ENCODE peak calls at places on chromosomes 3 and 15, in four cellular contexts. S is HepG2, F is K562, W is GM12878. P is an unnamed sample.

GRCh38 chr3:24272408-24272807 is 222.2 kb downstream of the THRB start:
- DNase-seq in S (no peak), F (no peak), W (no peak), P (no peak)

GRCh38 chr3:25944328-25944727 is 154.4 kb downstream of the OXSM start:
- DNase-seq in S (no peak), F (no peak), W (no peak), P (no peak)

GRCh38 chr3:197686899-197687298 is 49.8 kb downstream of the RUBCN start:
- DNase-seq in S (no peak), F (no peak), W (no peak), P (no peak)

GRCh38 chr15:100559330-100559729 is 30.6 kb upstream of the CERS3 start:
- DNase-seq in S (peak), F (no peak), W (no peak), P (peak)

GRCh38 chr3:181782306-181782924 is 70.7 kb downstream of the SOX2 start:
- DNase-seq in S (no peak), F (peak), W (no peak), P (peak)

GRCh38 chr15:33013827-33014445 is 180.6 kb downstream of the FMN1 start:
- DNase-seq in S (no peak), F (no peak), W (no peak), P (peak)

GRCh38 chr3:195060531-195061385 is 210.2 kb downstream of the XXYLT1 start:
- DNase-seq in S (no peak), F (no peak), W (no peak), P (no peak)

GRCh38 chr15:87369269-87369668 is 887.3 kb downstream of the NTRK3 start:
- DNase-seq in S (no peak), F (no peak), W (no peak), P (no peak)

GRCh38 chr3:99175276-99175801 is 273.8 kb upstream of the DCBLD2 start:
- DNase-seq in S (no peak), F (no peak), W (no peak), P (no peak)

GRCh38 chr15:76340198-76340801 is 3.7 kb downstream of the ISL2 start:
- DNase-seq in S (no peak), F (no peak), W (no peak), P (no peak)

GRCh38 chr15:38994310-38994709 is 429.7 kb upstream of the RASGRP1 start:
- DNase-seq in S (peak), F (no peak), W (no peak), P (no peak)

GRCh38 chr15:43246261-43246764 is 20.4 kb downstream of the TGM5 start:
- DNase-seq in S (no peak), F (no peak), W (no peak), P (no peak)

GRCh38 chr3:161008086-161008485 is 97.1 kb downstream of the B3GALNT1 start:
- DNase-seq in S (no peak), F (no peak), W (no peak), P (no peak)

GRCh38 chr3:73291541-73291940 is 230.1 kb downstream of the EBLN2 start:
- DNase-seq in S (no peak), F (no peak), W (no peak), P (no peak)

GRCh38 chr15:66783327-66784124 is 81.5 kb downstream of the SMAD6 start:
- DNase-seq in S (no peak), F (no peak), W (no peak), P (no peak)

GRCh38 chr15:61571026-61571425 is 341.9 kb upstream of the RORA start:
- DNase-seq in S (no peak), F (no peak), W (no peak), P (no peak)

GRCh38 chr15:38207591-38207990 is 45.0 kb upstream of the SPRED1 start:
- DNase-seq in S (no peak), F (no peak), W (no peak), P (no peak)

GRCh38 chr3:67642734-67643133 is 11.7 kb downstream of the SUCLG2 start:
- DNase-seq in S (no peak), F (no peak), W (no peak), P (no peak)

GRCh38 chr3:112634786-112635541 is 6.0 kb downstream of the CCDC80 start:
- DNase-seq in S (no peak), F (no peak), W (no peak), P (no peak)

GRCh38 chr3:138092023-138092422 is 23.4 kb downstream of the DZIP1L start:
- DNase-seq in S (no peak), F (no peak), W (no peak), P (no peak)

GRCh38 chr3:129552287-129553050 is 9.5 kb downstream of the H1-8 start:
- DNase-seq in S (no peak), F (no peak), W (no peak), P (no peak)

GRCh38 chr3:123949606-123950005 is 11.4 kb downstream of the CCDC14 start:
- DNase-seq in S (no peak), F (no peak), W (no peak), P (no peak)

GRCh38 chr15:25793354-25794050 is 69.6 kb downstream of the ATP10A start:
- DNase-seq in S (no peak), F (no peak), W (peak), P (no peak)

GRCh38 chr3:146536681-146537080 is 7.7 kb downstream of the PLSCR1 start:
- DNase-seq in S (no peak), F (no peak), W (no peak), P (no peak)

GRCh38 chr15:95085056-95085455 is 853.7 kb downstream of the MCTP2 start:
- DNase-seq in S (no peak), F (no peak), W (no peak), P (no peak)

GRCh38 chr3:13579089-13579488 is 30.2 kb downstream of the FBLN2 start:
- DNase-seq in S (no peak), F (no peak), W (no peak), P (no peak)

GRCh38 chr3:111650378-111651275 is 55.5 kb upstream of the ZBED2 start:
- DNase-seq in S (peak), F (no peak), W (no peak), P (no peak)

GRCh38 chr15:98800437-98801233 is 152.3 kb downstream of the IGF1R start:
- DNase-seq in S (peak), F (no peak), W (no peak), P (peak)

GRCh38 chr3:150286390-150287147 is 121.5 kb upstream of the TSC22D2 start:
- DNase-seq in S (peak), F (peak), W (peak), P (peak)

GRCh38 chr3:25452185-25452584 is 24.1 kb downstream of the RARB start:
- DNase-seq in S (no peak), F (no peak), W (no peak), P (no peak)

GRCh38 chr15:70354260-70354894 is 256.7 kb upstream of the TLE3 start:
- DNase-seq in S (no peak), F (no peak), W (no peak), P (no peak)

GRCh38 chr3:22960326-22960984 is 242.7 kb upstream of the UBE2E2 start:
- DNase-seq in S (peak), F (no peak), W (no peak), P (peak)

GRCh38 chr15:68368731-68369435 is 63.1 kb downstream of the ITGA11 start:
- DNase-seq in S (no peak), F (no peak), W (no peak), P (no peak)

GRCh38 chr15:77753238-77753873 is 120.6 kb upstream of the LINGO1 start:
- DNase-seq in S (peak), F (peak), W (no peak), P (peak)

GRCh38 chr3:69009559-69010410 is 3.7 kb downstream of the EOGT start:
- DNase-seq in S (no peak), F (no peak), W (no peak), P (no peak)

GRCh38 chr15:52464040-52464439 is 64.6 kb downstream of the MYO5A start:
- DNase-seq in S (no peak), F (no peak), W (no peak), P (no peak)

DNA sequence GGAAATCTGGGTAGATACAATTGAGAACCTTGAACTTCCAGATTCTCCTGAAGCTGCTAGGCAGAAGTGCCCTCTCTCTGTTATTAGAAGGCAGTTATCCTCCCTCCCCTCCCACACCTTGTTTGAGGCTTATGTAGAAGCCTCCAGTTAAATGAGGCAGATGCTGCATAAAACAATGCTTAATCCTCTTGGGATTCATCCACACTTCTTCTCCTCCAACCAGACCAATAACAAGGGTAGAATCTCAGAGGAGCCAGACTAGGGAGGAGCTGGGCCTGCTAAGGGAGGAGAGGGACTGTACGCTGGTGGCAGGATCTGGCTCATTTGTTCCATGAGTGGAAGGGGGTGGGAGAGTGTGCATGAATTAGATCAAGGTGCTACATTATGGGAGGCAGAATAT is 88.3 kb upstream of the PRR23C start:
- DNase-seq in S (no peak), F (no peak), W (no peak), P (no peak)
- TF ChIP-seq BHLHE40 in S (no peak), F (no peak), W (no peak), P (no peak)

DNA sequence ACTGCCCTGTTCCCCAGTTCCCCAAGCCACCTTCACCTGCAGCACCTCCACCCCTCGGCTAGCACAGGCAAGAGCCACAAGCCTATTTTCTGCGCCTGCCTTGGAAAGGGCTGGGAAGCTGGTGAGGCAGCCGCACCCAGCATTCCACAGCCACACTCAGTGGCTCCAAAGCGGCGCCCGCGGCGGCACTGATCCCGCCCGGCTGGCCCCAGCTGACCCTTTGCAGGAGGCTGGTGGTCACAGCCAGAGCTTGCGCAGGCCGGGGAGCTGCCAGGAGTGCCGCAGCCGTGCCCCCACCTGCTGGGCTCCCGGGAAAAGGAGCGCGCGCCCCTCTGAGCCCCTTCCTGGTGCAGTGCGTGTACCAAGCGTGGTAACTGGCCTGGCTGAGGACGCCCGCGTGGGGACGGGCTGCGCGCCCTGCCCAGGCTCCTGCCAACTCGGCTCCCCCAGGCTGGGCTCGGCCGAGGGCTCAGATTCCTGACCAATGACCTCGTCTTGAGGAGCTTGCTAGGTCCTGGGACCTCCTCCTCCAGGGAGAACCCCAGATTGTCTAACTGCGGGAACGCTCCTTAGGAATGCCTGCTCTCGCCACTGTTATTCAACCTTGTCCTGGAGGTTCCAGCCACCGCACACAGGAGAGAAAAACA is 13.3 kb downstream of the GRAMD2A start:
- DNase-seq in S (peak), F (no peak), W (no peak), P (peak)
- TF ChIP-seq HDAC2 in S (no peak), F (no peak), W (no peak), P (no peak)

GRCh38 chr15:62603757-62604156 is 438.7 kb upstream of the C2CD4B start:
- DNase-seq in S (no peak), F (no peak), W (no peak), P (no peak)
- TF ChIP-seq BHLHE40 in S (no peak), F (no peak), W (no peak), P (no peak)

DNA sequence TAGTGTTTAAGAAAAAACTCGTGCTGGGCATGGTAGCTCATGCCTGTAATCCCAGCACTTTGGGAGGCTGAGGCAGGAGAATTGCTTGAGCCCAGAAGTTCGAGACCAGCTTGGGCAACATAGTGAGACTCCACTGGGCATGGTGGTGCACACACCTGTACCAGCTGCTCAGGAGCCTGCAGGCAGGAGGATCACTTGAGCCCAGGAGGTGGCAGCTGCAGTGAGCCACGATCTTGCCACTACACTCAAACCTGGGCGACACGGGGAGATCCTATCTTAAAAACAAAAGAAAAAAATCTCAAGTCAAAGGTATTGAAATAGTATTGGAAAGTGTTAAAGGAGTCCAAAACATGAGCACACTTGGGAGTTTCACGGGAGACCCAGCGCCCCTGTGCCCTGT is 14.0 kb downstream of the KLF13 start:
- DNase-seq in S (no peak), F (no peak), W (no peak), P (no peak)
- TF ChIP-seq HDAC2 in S (no peak), F (no peak), W (no peak), P (no peak)

GRCh38 chr3:127676921-127677351 is 4.2 kb downstream of the ABTB1 start:
- DNase-seq in S (no peak), F (no peak), W (no peak), P (no peak)

GRCh38 chr3:127676456-127676855 is 3.7 kb downstream of the ABTB1 start:
- DNase-seq in S (no peak), F (no peak), W (no peak), P (no peak)

GRCh38 chr3:127674099-127674792 is 1.5 kb downstream of the ABTB1 start:
- DNase-seq in S (no peak), F (no peak), W (no peak), P (no peak)

GRCh38 chr3:127674793-127675189 is 2.0 kb downstream of the ABTB1 start:
- DNase-seq in S (no peak), F (no peak), W (no peak), P (no peak)

DNA sequence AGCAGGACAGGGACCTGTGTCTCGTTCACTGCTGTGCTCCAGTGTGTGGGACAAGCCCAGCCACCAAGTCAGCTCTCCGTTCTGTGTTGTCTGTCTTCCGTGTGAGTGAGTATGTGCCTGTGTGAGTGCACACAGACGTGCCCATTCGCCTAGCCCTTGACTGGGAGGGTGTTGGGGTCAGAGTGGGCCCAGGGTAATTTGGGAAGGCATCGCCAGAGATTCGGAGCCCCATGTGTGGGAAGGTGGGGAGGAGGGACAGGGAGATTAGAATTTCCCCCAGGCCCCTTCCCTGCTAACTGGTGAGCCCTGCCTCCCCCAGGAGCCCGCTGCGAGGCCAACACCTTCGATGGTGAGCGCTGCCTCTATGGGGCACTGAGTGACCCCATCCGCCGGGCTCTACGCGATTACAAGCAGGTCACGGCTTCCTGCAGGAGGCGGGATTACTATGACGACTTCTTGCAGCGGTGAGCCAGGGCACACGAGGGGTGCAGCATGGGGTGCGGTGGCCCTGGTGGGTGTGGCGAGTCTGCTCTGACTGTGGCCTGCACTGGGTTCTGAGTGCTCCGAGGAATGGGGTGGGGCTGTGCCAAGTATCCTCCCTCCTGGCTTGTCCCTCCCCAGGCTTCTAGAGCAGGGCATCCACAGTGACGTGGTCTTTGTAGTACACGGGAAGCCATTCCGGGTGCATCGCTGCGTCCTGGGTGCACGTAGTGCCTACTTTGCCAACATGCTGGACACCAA is 3.1 kb downstream of the ABTB1 start:
- DNase-seq in S (no peak), F (no peak), W (no peak), P (no peak)
- TF ChIP-seq BHLHE40 in S (no peak), F (no peak), W (no peak), P (no peak)

GRCh38 chr3:29427266-29428103 is 146.6 kb downstream of the RBMS3 start:
- DNase-seq in S (no peak), F (no peak), W (no peak), P (no peak)

GRCh38 chr3:29426302-29427226 is 145.7 kb downstream of the RBMS3 start:
- DNase-seq in S (no peak), F (no peak), W (no peak), P (no peak)

GRCh38 chr3:29429055-29429454 is 148.2 kb downstream of the RBMS3 start:
- DNase-seq in S (no peak), F (no peak), W (no peak), P (no peak)

DNA sequence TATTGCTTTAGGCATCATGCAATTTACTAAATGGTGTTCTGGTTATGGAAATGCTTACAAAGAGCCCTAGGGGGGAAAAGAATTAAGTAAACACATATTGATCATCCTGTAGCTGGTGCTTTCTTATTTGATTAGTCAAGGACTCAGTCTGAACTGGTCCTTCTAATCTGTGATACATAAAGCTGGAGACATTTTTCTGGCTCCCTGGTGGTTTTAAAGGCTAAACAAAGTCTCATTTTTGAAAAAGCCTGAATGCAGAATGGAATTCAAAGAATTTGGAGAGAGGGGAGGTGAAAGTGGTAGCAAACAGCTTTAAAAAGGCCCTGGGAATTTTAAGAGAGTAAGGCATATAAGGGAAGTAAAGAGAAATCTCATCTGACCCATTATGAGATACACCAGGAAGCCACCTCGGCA is 149.7 kb downstream of the RBMS3 start:
- DNase-seq in S (no peak), F (no peak), W (no peak), P (peak)
- TF ChIP-seq HDAC2 in S (no peak), F (no peak), W (no peak), P (no peak)